ENCODE peak calls at places on chromosomes 16 and 17, in seven cellular contexts. C is HepG2, R is A549, J is GM12878, Y is SK-N-SH, Q is H1, K is K562. P is an unnamed sample.

GRCh38 chr16:67456383-67457140 is 24.4 kb downstream of the ATP6V0D1 start:
- DNase-seq in Q (no peak), K (no peak), C (no peak), Y (peak), J (no peak), R (peak), P (peak)

GRCh38 chr16:10988879-10989278 is 44.5 kb downstream of the CLEC16A start:
- DNase-seq in Q (no peak), J (no peak), Y (no peak), R (no peak), C (no peak), K (no peak), P (no peak)

GRCh38 chr16:89842471-89843408 is 14.5 kb downstream of the SPIRE2 start:
- DNase-seq in J (no peak), Q (no peak), R (no peak), C (peak), Y (peak), K (no peak), P (peak)

GRCh38 chr16:75059411-75059810 is 57.2 kb downstream of the LDHD start:
- DNase-seq in Y (no peak), J (no peak), Q (no peak), C (no peak), K (no peak), R (no peak), P (no peak)

GRCh38 chr17:21418446-21419298 is 42.5 kb downstream of the KCNJ12 start:
- DNase-seq in Q (no peak), J (no peak), C (no peak), R (no peak), K (no peak), Y (no peak), P (no peak)

GRCh38 chr17:76540381-76541300 is 797 bp downstream of the PRCD start:
- DNase-seq in Q (peak), C (peak), Y (peak), J (no peak), K (peak), R (peak), P (peak)

GRCh38 chr16:10834130-10834529 is 15.5 kb upstream of the TVP23A start:
- DNase-seq in K (no peak), C (no peak), J (no peak), Y (no peak), Q (no peak), R (no peak), P (no peak)

GRCh38 chr16:2512920-2513404 is 790 bp upstream of the ATP6V0C start:
- DNase-seq in K (no peak), J (no peak), Y (peak), Q (no peak), R (no peak), C (no peak), P (no peak)

GRCh38 chr16:56295059-56295673 is 103.9 kb downstream of the GNAO1 start:
- DNase-seq in K (no peak), J (no peak), Y (no peak), Q (no peak), R (no peak), C (no peak), P (peak)

GRCh38 chr17:41635121-41636097 is 11.0 kb upstream of the KRT17 start:
- DNase-seq in C (no peak), Y (peak), Q (no peak), K (no peak), R (no peak), J (no peak), P (no peak)

GRCh38 chr16:66751135-66751991 is at the start of gene DYNC1LI2:
- DNase-seq in R (peak), Q (no peak), K (peak), C (peak), J (no peak), Y (peak), P (peak)

GRCh38 chr16:55701442-55702319 is 45.9 kb downstream of the SLC6A2 start:
- DNase-seq in Q (no peak), J (no peak), R (peak), Y (peak), C (peak), K (peak), P (peak)

GRCh38 chr17:49572806-49573420 is 2.8 kb upstream of the NXPH3 start:
- DNase-seq in Y (no peak), J (no peak), Q (no peak), R (no peak), C (no peak), K (no peak), P (no peak)

GRCh38 chr17:42821176-42821575 is 2.9 kb downstream of the BECN1 start:
- DNase-seq in Q (no peak), R (no peak), K (no peak), Y (no peak), C (no peak), J (no peak), P (no peak)

GRCh38 chr16:27773344-27773743 is 223.4 kb downstream of the KATNIP start:
- DNase-seq in Q (no peak), Y (no peak), R (no peak), J (no peak), K (no peak), C (no peak), P (no peak)

GRCh38 chr17:48335858-48336500 is 94.0 kb downstream of the SKAP1 start:
- DNase-seq in R (peak), K (peak), Q (no peak), J (peak), Y (peak), C (peak), P (peak)

GRCh38 chr17:5080591-5080990 is 2.3 kb downstream of the ZFP3 start:
- DNase-seq in Q (no peak), C (no peak), K (no peak), J (no peak), R (no peak), Y (no peak), P (no peak)

GRCh38 chr17:5758651-5759050 is 174.3 kb upstream of the NLRP1 start:
- DNase-seq in Q (peak), K (peak), R (peak), C (peak), Y (no peak), J (peak), P (peak)

GRCh38 chr17:57294629-57295501 is 38.5 kb downstream of the MSI2 start:
- DNase-seq in Q (no peak), Y (peak), K (peak), R (peak), J (no peak), C (peak), P (peak)
- TF ChIP-seq RFX5 in Q (no peak), Y (no peak), K (no peak), R (no peak), J (no peak), C (no peak), P (no peak)

DNA sequence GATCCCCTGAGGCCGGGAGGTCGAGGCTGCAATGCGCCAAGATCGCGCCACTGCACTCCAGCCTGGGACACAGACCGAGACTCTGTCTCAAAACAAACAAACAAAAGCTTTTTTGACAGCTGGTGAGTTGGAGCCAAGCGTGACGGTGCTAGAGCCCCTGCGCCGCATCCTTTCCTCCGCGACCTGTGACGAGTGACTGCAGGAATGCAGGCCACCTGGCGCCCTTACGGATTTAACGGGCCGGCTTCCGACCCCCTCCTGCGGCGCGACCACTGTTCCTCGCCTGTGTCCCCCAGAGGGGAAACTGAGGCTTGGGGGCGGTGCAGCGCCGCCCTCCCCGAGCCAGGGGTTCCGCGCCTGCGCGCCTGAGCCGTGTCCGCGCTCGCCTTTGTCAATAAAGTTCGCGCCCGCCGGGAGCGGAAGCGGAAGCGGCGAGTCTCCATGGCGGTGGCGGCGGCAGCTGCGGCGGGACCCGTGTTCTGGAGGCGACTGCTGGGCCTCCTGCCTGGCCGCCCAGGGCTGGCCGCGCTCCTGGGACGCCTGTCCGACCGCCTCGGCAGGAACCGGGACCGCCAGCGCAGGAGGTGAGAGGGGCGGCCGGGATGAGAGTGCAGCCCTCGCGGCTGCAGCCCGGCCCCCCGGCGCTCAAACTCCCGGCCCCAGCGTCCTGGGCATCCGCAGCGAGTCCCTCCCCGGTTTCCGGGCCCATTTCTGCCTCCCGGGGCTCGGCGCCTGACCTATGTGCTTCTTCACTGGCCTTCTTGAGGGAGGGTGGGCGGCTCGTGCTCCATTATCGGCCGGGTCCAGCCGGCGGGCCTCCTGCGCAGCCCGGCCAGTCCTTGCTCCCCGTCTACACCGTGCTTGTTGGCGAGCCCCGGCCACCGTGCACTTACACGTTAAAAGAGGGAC is at the start of gene PGS1:
- DNase-seq in J (no peak), C (no peak), Y (peak), Q (no peak), R (peak), K (peak), P (peak)
- TF ChIP-seq RFX5 in J (no peak), C (no peak), Y (no peak), Q (no peak), R (no peak), K (no peak), P (no peak)

GRCh38 chr17:64217249-64217652 is 45.8 kb downstream of the TEX2 start:
- DNase-seq in J (no peak), Q (no peak), Y (no peak), R (no peak), C (peak), K (no peak), P (no peak)

GRCh38 chr17:64219571-64219970 is 43.5 kb downstream of the TEX2 start:
- DNase-seq in K (peak), J (no peak), R (no peak), C (no peak), Y (no peak), Q (no peak), P (no peak)

GRCh38 chr17:64216030-64216384 is 47.1 kb downstream of the TEX2 start:
- DNase-seq in J (no peak), K (no peak), Q (no peak), C (no peak), R (no peak), Y (no peak), P (peak)

GRCh38 chr17:64216385-64217248 is 46.4 kb downstream of the TEX2 start:
- DNase-seq in J (peak), Y (peak), R (no peak), Q (no peak), C (peak), K (peak), P (peak)

DNA sequence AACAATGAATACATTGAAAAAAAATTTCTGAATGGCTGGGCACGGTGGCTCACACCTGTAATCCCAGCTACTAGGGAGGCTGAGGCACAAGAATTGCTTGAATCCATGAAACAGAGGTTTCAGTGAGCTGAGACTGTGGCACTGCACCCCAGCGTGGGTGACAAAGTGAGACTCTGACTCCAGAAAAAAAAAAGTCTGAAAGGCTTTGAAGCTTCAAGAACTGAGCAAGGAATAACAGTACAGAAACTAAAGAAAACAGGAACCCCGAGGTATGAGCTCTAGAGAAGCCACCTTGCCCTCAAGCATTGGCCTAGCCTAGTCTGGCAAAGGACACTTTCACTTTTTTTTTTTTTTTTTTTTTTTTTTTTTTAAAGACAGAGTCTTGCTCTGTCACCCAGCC is 45.0 kb downstream of the TEX2 start:
- DNase-seq in C (no peak), Q (no peak), J (peak), R (no peak), Y (no peak), K (no peak), P (no peak)
- TF ChIP-seq RFX5 in C (no peak), Q (no peak), J (no peak), R (no peak), Y (no peak), K (no peak), P (no peak)

GRCh38 chr17:606501-607243 is 108.0 kb downstream of the VPS53 start:
- DNase-seq in J (no peak), Q (no peak), C (no peak), Y (no peak), K (no peak), R (peak), P (peak)
- TF ChIP-seq RFX5 in J (no peak), Q (no peak), C (no peak), Y (no peak), K (no peak), R (no peak), P (no peak)

GRCh38 chr16:68458101-68458500 is 9.8 kb upstream of the SMPD3 start:
- DNase-seq in J (no peak), R (no peak), K (no peak), Y (no peak), C (no peak), Q (no peak), P (no peak)
- TF ChIP-seq RFX5 in J (no peak), R (no peak), K (no peak), Y (no peak), C (no peak), Q (no peak), P (no peak)

GRCh38 chr16:512802-513201 is 14.7 kb upstream of the CAPN15 start:
- DNase-seq in R (no peak), K (no peak), Y (no peak), C (no peak), J (no peak), Q (no peak), P (no peak)

GRCh38 chr16:505479-506245 is 21.9 kb upstream of the CAPN15 start:
- DNase-seq in Q (no peak), J (no peak), R (no peak), Y (no peak), C (no peak), K (no peak), P (no peak)

GRCh38 chr16:506246-506546 is 21.3 kb upstream of the CAPN15 start:
- DNase-seq in R (no peak), K (no peak), Y (no peak), J (no peak), Q (no peak), C (no peak), P (no peak)

GRCh38 chr16:507996-508395 is 19.5 kb upstream of the CAPN15 start:
- DNase-seq in Y (no peak), K (no peak), Q (no peak), J (no peak), C (no peak), R (no peak), P (no peak)

DNA sequence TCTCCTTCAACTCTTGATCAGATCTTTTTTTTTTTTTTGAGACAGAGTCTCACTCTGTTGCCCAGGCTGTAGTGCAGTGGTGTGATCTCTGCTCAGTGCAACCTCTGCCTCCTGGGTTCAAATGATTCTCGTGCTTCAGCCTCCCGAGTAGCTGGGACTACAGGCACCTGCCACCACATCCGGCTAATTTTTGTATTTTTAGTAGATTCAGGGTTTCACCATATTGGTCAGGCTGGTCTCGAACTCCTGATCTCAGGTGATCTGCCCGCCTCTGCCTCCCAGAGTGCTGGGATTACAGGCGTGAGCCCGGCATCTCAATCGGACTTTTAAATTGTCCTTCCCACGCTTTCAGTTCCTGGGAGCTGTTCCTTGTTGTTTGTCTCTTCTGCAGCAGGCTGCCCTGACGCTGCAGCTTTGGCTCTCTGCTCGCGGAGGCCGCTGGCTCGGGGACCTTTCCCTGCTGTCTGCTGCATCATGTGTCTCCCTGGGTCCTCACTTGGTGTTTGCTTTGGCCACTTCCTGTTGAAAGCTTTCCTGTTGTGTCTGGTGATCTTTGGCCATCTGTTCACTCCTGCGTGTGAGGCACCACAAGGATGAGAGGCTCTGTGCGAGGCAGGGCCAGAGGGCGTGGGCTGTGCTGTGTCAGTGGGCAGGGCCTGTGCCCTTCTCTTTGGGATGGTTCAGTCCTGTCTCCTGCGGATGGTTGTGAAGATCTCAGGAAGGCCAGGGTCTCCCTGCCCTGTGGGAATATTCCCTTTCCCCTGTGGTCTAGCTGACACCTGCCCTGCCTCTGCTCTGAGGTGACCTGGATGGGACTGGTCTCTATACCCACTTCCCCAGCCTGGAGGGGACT is 18.4 kb upstream of the CAPN15 start:
- DNase-seq in K (no peak), C (peak), Q (no peak), R (no peak), Y (peak), J (no peak), P (peak)
- TF ChIP-seq RFX5 in K (no peak), C (peak), Q (no peak), R (no peak), Y (no peak), J (no peak), P (no peak)

P was measured in IMR-90.